ENCODE peak calls at places on chromosome 6, in six cellular contexts. M, C, S, R, B and T are unnamed samples.

GRCh38 chr6:35663447-35664235 is 25.1 kb downstream of the FKBP5 start:
- DNase-seq in M (no peak), C (no peak), S (no peak), R (peak), B (no peak), T (no peak)

GRCh38 chr6:88972504-88973423 is 9.3 kb upstream of the RNGTT start:
- DNase-seq in M (no peak), C (no peak), S (no peak), R (peak), B (no peak), T (no peak)

GRCh38 chr6:5175195-5175594 is 85.6 kb downstream of the LYRM4 start:
- DNase-seq in M (no peak), C (no peak), S (no peak), R (peak), B (peak), T (no peak)

GRCh38 chr6:157133856-157134255 is 189.5 kb downstream of the TMEM242 start:
- DNase-seq in M (no peak), C (no peak), S (peak), R (no peak), B (no peak), T (no peak)

GRCh38 chr6:71047401-71047800 is 90.5 kb upstream of the B3GAT2 start:
- DNase-seq in M (no peak), C (no peak), S (no peak), R (no peak), B (no peak), T (no peak)

GRCh38 chr6:45640081-45640491 is 262.4 kb upstream of the SUPT3H start:
- DNase-seq in M (no peak), C (no peak), S (no peak), R (no peak), B (no peak), T (no peak)

GRCh38 chr6:142377112-142377848 is 75.5 kb downstream of the ADGRG6 start:
- DNase-seq in M (no peak), C (no peak), S (peak), R (peak), B (no peak), T (no peak)

GRCh38 chr6:137775720-137776119 is 91.3 kb upstream of the TNFAIP3 start:
- DNase-seq in M (no peak), C (no peak), S (no peak), R (no peak), B (no peak), T (no peak)

GRCh38 chr6:21739838-21740237 is 146.3 kb downstream of the SOX4 start:
- DNase-seq in M (no peak), C (no peak), S (no peak), R (no peak), B (no peak), T (no peak)

GRCh38 chr6:105402090-105402980 is 547 bp downstream of the PREP start:
- DNase-seq in M (no peak), C (no peak), S (no peak), R (peak), B (no peak), T (peak)

GRCh38 chr6:124659427-124659826 is 302.8 kb upstream of the RNF217 start:
- DNase-seq in M (no peak), C (no peak), S (no peak), R (no peak), B (no peak), T (no peak)

GRCh38 chr6:41690541-41691330 is 44.7 kb downstream of the TFEB start:
- DNase-seq in M (no peak), C (no peak), S (no peak), R (no peak), B (no peak), T (no peak)

GRCh38 chr6:143471822-143472221 is 21.2 kb downstream of the PEX3 start:
- DNase-seq in M (no peak), C (no peak), S (no peak), R (no peak), B (no peak), T (no peak)

GRCh38 chr6:12138377-12138776 is 126.3 kb downstream of the HIVEP1 start:
- DNase-seq in M (no peak), C (no peak), S (no peak), R (no peak), B (no peak), T (no peak)

GRCh38 chr6:84979541-84979940 is 215.1 kb upstream of the TBX18 start:
- DNase-seq in M (no peak), C (no peak), S (no peak), R (peak), B (no peak), T (no peak)

GRCh38 chr6:135537782-135538301 is 40.3 kb upstream of the AHI1 start:
- DNase-seq in M (no peak), C (no peak), S (no peak), R (peak), B (no peak), T (no peak)

GRCh38 chr6:37130704-37131103 is 39.2 kb upstream of the PIM1 start:
- DNase-seq in M (no peak), C (no peak), S (no peak), R (peak), B (no peak), T (no peak)

GRCh38 chr6:70415660-70416059 is 2.4 kb downstream of the FAM135A start:
- DNase-seq in M (no peak), C (no peak), S (no peak), R (no peak), B (no peak), T (no peak)

GRCh38 chr6:142878407-142878806 is 66.6 kb downstream of the HIVEP2 start:
- DNase-seq in M (no peak), C (peak), S (no peak), R (no peak), B (no peak), T (peak)

GRCh38 chr6:169666441-169666840 is 35.4 kb downstream of the WDR27 start:
- DNase-seq in M (no peak), C (no peak), S (peak), R (no peak), B (no peak), T (no peak)

GRCh38 chr6:42251911-42252637 is 34.4 kb upstream of the MRPS10 start:
- DNase-seq in M (no peak), C (peak), S (peak), R (peak), B (no peak), T (no peak)

GRCh38 chr6:53441761-53442160 is 93.0 kb upstream of the ELOVL5 start:
- DNase-seq in M (no peak), C (no peak), S (no peak), R (no peak), B (no peak), T (no peak)

GRCh38 chr6:100512203-100512862 is 47.6 kb upstream of the SIM1 start:
- DNase-seq in M (no peak), C (no peak), S (no peak), R (peak), B (no peak), T (no peak)

GRCh38 chr6:5464096-5464885 is 203.0 kb downstream of the FARS2 start:
- DNase-seq in M (no peak), C (no peak), S (no peak), R (no peak), B (no peak), T (no peak)